ENCODE peak calls at places on chromosomes 12 and 14, in seven cellular contexts. One of them, this sample, is unnamed.

GRCh38 chr12:65313704-65314317 is 35.3 kb downstream of the MSRB3 start:
- DNase-seq in HCT116: peak; percentile 33
- DNase-seq in HepG2: peak; percentile 28
- DNase-seq in H1: no peak
- DNase-seq in GM12878: no peak
- DNase-seq in K562: no peak
- DNase-seq in SK-N-SH: no peak
- DNase-seq in this sample: no peak

GRCh38 chr12:75975692-75976091 is 55.9 kb downstream of the PHLDA1 start:
- DNase-seq in HCT116: no peak
- DNase-seq in HepG2: no peak
- DNase-seq in H1: no peak
- DNase-seq in GM12878: no peak
- DNase-seq in K562: no peak
- DNase-seq in SK-N-SH: no peak
- DNase-seq in this sample: no peak

GRCh38 chr12:4580165-4580773 is 18.3 kb downstream of the DYRK4 start:
- DNase-seq in HCT116: no peak
- DNase-seq in HepG2: no peak
- DNase-seq in H1: no peak
- DNase-seq in GM12878: no peak
- DNase-seq in K562: no peak
- DNase-seq in SK-N-SH: no peak
- DNase-seq in this sample: no peak

GRCh38 chr12:22978962-22979361 is 354.0 kb downstream of the ETNK1 start:
- DNase-seq in HCT116: no peak
- DNase-seq in HepG2: no peak
- DNase-seq in H1: no peak
- DNase-seq in GM12878: no peak
- DNase-seq in K562: no peak
- DNase-seq in SK-N-SH: peak; percentile 11
- DNase-seq in this sample: no peak

GRCh38 chr12:9741726-9742125 is 8.8 kb upstream of the CLECL1 start:
- DNase-seq in HCT116: no peak
- DNase-seq in HepG2: no peak
- DNase-seq in H1: no peak
- DNase-seq in GM12878: peak; percentile 89
- DNase-seq in K562: no peak
- DNase-seq in SK-N-SH: no peak
- DNase-seq in this sample: no peak

GRCh38 chr14:99265571-99265970 is 6.4 kb downstream of the BCL11B start:
- DNase-seq in HCT116: no peak
- DNase-seq in HepG2: no peak
- DNase-seq in H1: no peak
- DNase-seq in GM12878: no peak
- DNase-seq in K562: no peak
- DNase-seq in SK-N-SH: no peak
- DNase-seq in this sample: no peak

GRCh38 chr12:85923767-85924331 is 49.8 kb downstream of the NTS start:
- DNase-seq in HCT116: peak; percentile 21
- DNase-seq in HepG2: no peak
- DNase-seq in H1: no peak
- DNase-seq in GM12878: no peak
- DNase-seq in K562: no peak
- DNase-seq in SK-N-SH: peak; percentile 24
- DNase-seq in this sample: no peak

GRCh38 chr12:42987216-42987631 is 397.7 kb upstream of the PRICKLE1 start:
- DNase-seq in HCT116: no peak
- DNase-seq in HepG2: no peak
- DNase-seq in H1: no peak
- DNase-seq in GM12878: no peak
- DNase-seq in K562: no peak
- DNase-seq in SK-N-SH: peak; percentile 55
- DNase-seq in this sample: no peak

GRCh38 chr14:39107624-39108023 is 4.6 kb upstream of the SEC23A start:
- DNase-seq in HCT116: no peak
- DNase-seq in HepG2: peak; percentile 78
- DNase-seq in H1: no peak
- DNase-seq in GM12878: no peak
- DNase-seq in K562: peak; percentile 37
- DNase-seq in SK-N-SH: peak; percentile 35
- DNase-seq in this sample: no peak

GRCh38 chr12:109464642-109465351 is 12.3 kb downstream of the KCTD10 start:
- DNase-seq in HCT116: no peak
- DNase-seq in HepG2: no peak
- DNase-seq in H1: no peak
- DNase-seq in GM12878: no peak
- DNase-seq in K562: no peak
- DNase-seq in SK-N-SH: no peak
- DNase-seq in this sample: no peak

GRCh38 chr12:27554003-27554402 is 30.0 kb downstream of the PPFIBP1 start:
- DNase-seq in HCT116: no peak
- DNase-seq in HepG2: no peak
- DNase-seq in H1: no peak
- DNase-seq in GM12878: no peak
- DNase-seq in K562: no peak
- DNase-seq in SK-N-SH: no peak
- DNase-seq in this sample: no peak

GRCh38 chr12:58412466-58412865 is 471.1 kb downstream of the ATP23 start:
- DNase-seq in HCT116: no peak
- DNase-seq in HepG2: no peak
- DNase-seq in H1: no peak
- DNase-seq in GM12878: no peak
- DNase-seq in K562: no peak
- DNase-seq in SK-N-SH: no peak
- DNase-seq in this sample: no peak

GRCh38 chr12:89343127-89343526 is 9.2 kb downstream of the DUSP6 start:
- DNase-seq in HCT116: no peak
- DNase-seq in HepG2: no peak
- DNase-seq in H1: no peak
- DNase-seq in GM12878: no peak
- DNase-seq in K562: no peak
- DNase-seq in SK-N-SH: no peak
- DNase-seq in this sample: no peak

GRCh38 chr14:102906616-102907302 is 15.7 kb upstream of the AMN start:
- DNase-seq in HCT116: no peak
- DNase-seq in HepG2: no peak
- DNase-seq in H1: no peak
- DNase-seq in GM12878: no peak
- DNase-seq in K562: no peak
- DNase-seq in SK-N-SH: peak; percentile 19
- DNase-seq in this sample: no peak

DNA sequence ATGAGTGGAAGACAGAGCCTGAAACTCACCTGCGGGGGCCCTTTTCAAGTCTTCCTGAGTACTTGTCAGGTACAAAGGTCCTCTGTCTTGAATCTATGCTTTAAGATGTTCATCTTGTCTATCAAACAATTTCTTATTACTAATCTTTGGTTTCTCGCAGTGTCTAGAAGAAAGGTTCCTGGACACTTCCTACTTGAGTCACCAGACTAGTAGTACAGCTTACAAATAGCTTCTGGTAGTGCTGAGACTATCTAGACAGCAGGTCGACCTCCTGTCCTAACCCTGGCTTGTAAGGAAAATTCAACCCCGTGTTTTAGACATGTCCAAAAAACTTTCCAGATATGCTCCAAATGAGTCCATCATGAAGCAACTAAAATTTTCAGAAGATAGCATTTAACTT is 11.2 kb upstream of the ARID2 start:
- DNase-seq in HCT116: no peak
- DNase-seq in HepG2: no peak
- DNase-seq in H1: no peak
- DNase-seq in GM12878: no peak
- DNase-seq in K562: no peak
- DNase-seq in SK-N-SH: no peak
- DNase-seq in this sample: no peak
- TF ChIP-seq SIN3A in HCT116: no peak
- TF ChIP-seq SIN3A in HepG2: no peak
- TF ChIP-seq SIN3A in H1: no peak
- TF ChIP-seq SIN3A in GM12878: no peak
- TF ChIP-seq SIN3A in K562: no peak
- TF ChIP-seq SIN3A in SK-N-SH: no peak
- TF ChIP-seq SIN3A in this sample: no peak

DNA sequence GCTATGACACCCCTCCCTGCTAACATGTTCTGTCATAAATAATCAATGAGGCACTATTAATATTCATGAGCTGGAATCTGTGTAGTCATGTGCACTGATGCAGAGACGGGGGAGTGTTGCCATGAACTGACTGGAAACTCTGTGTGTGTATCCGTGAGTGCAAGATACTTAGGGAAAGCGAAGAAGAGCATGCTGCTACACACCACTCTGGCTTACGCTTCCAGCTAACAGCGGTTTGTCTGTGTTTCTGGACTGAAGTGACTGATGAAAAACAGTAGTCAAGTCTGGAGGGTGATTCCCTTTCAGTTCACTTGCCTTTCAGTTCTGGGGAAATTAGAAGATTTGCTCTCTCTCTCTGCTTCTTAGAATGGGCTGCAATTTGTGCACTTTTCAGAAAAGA is 249.5 kb downstream of the PDZRN4 start:
- DNase-seq in HCT116: no peak
- DNase-seq in HepG2: no peak
- DNase-seq in H1: no peak
- DNase-seq in GM12878: no peak
- DNase-seq in K562: no peak
- DNase-seq in SK-N-SH: no peak
- DNase-seq in this sample: no peak
- TF ChIP-seq SIN3A in HCT116: no peak
- TF ChIP-seq SIN3A in HepG2: no peak
- TF ChIP-seq SIN3A in H1: no peak
- TF ChIP-seq SIN3A in GM12878: no peak
- TF ChIP-seq SIN3A in K562: no peak
- TF ChIP-seq SIN3A in SK-N-SH: no peak
- TF ChIP-seq SIN3A in this sample: no peak

GRCh38 chr14:105484997-105485393 is 1.7 kb upstream of the CRIP1 start:
- DNase-seq in HCT116: no peak
- DNase-seq in HepG2: no peak
- DNase-seq in H1: peak; percentile 41
- DNase-seq in GM12878: no peak
- DNase-seq in K562: no peak
- DNase-seq in SK-N-SH: no peak
- DNase-seq in this sample: no peak

GRCh38 chr14:105486333-105486973 is at the start of gene CRIP1:
- DNase-seq in HCT116: no peak
- DNase-seq in HepG2: no peak
- DNase-seq in H1: no peak
- DNase-seq in GM12878: no peak
- DNase-seq in K562: no peak
- DNase-seq in SK-N-SH: no peak
- DNase-seq in this sample: no peak

GRCh38 chr14:105486974-105487448 is 325 bp downstream of the CRIP1 start:
- DNase-seq in HCT116: no peak
- DNase-seq in HepG2: no peak
- DNase-seq in H1: peak; percentile 70
- DNase-seq in GM12878: no peak
- DNase-seq in K562: no peak
- DNase-seq in SK-N-SH: no peak
- DNase-seq in this sample: no peak

GRCh38 chr14:105484069-105484996 is 2.4 kb upstream of the CRIP1 start:
- DNase-seq in HCT116: no peak
- DNase-seq in HepG2: no peak
- DNase-seq in H1: peak; percentile 42
- DNase-seq in GM12878: no peak
- DNase-seq in K562: no peak
- DNase-seq in SK-N-SH: no peak
- DNase-seq in this sample: no peak

DNA sequence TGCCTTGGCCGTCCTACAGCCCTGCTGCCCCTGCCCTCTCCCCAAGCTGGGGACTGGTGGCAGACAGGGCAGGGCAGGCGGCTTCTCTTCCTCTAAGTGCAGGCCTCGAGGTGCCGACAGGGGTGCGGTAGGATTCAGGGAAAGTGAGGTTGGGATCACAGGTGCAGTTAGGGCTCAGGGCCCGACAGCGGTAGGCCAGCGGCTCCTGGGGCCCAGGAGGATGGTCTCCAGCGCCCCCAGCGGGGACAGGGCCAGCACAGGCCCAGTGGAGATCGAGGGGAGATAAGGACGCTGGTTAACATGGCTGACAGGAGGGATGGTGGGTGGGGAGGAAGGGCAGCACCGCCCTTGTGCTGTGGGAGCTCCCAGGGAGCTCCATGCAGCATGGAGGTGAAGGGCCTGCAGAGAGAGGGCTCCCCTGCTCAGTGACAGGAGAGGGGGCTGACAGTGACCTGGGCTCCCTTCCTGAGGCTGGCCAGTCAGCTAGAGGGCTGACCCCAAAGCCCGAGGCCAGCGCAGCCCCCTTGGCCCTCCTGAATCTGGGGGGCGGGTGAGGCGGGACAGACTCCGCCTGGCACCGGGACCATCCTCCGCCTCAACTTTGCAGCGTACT is 860 bp upstream of the CRIP1 start:
- DNase-seq in HCT116: no peak
- DNase-seq in HepG2: peak; percentile 74
- DNase-seq in H1: peak; percentile 83
- DNase-seq in GM12878: no peak
- DNase-seq in K562: peak; percentile 81
- DNase-seq in SK-N-SH: peak; percentile 92
- DNase-seq in this sample: no peak
- TF ChIP-seq SIN3A in HCT116: no peak
- TF ChIP-seq SIN3A in HepG2: peak; percentile 60
- TF ChIP-seq SIN3A in H1: peak; percentile 67
- TF ChIP-seq SIN3A in GM12878: no peak
- TF ChIP-seq SIN3A in K562: no peak
- TF ChIP-seq SIN3A in SK-N-SH: no peak
- TF ChIP-seq SIN3A in this sample: no peak

DNA sequence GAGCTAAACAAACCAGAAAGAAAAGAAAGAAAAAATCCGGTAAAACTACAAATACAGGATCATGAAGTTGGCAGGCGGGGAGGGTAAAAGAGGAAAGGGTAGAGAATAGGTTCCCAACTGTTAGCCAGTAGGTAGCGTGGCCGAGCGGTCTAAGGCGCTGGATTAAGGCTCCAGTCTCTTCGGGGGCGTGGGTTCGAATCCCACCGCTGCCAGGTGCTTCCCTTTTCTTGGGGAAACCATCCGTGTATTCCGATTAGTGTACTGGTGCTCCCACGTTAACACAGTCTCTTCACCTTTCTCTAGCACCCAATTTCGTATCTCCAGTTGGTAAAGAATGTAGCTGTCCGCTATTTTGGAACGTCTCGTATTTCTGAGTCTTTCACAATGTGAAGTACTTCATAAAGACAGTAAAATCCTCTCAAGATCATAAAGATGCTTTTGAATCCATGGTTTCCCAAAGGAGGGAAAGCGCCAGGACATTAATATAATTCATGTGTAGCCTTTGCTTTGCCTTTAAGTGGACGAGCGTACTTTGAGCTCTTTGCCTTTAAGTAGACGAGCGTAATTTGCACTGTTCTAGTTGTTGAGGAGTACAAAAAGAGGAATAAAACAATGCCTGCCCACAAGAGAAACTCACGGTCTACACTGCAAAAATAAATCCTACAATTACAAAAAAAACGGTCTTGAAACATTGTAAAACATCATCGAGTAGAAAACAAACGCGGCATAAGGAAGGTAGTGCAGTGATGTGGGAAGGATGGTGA is 19.0 kb upstream of the RNASE12 start:
- DNase-seq in HCT116: no peak
- DNase-seq in HepG2: peak; percentile 81
- DNase-seq in H1: peak; percentile 94
- DNase-seq in GM12878: no peak
- DNase-seq in K562: peak; percentile 73
- DNase-seq in SK-N-SH: peak; percentile 66
- DNase-seq in this sample: peak; percentile 72
- TF ChIP-seq SIN3A in HCT116: no peak
- TF ChIP-seq SIN3A in HepG2: no peak
- TF ChIP-seq SIN3A in H1: no peak
- TF ChIP-seq SIN3A in GM12878: no peak
- TF ChIP-seq SIN3A in K562: no peak
- TF ChIP-seq SIN3A in SK-N-SH: no peak
- TF ChIP-seq SIN3A in this sample: no peak

This sample was measured in Panc1.